ENCODE peak calls at places on chromosomes 4 and X, in eight cellular contexts. C is CD8-positive, alpha-beta T cell; X is NCI-H2171 treated with DMSO at 0.1 percent for 48 hours; A is NCI-H1092 treated with DMSO at 0.1 percent for 48 hours; G is nephron progenitor cell; T is choroid plexus epithelial cell; V is GM04504; K is brain microvascular endothelial cell. D is an unnamed sample.

GRCh38 chr4:19944806-19945205 is 306.9 kb upstream of the SLIT2 start:
- DNase-seq in C (no peak), X (no peak), A (peak), G (no peak), T (no peak), V (no peak), K (no peak), D (no peak)

GRCh38 chr4:42865572-42866189 is 26.8 kb upstream of the GRXCR1 start:
- DNase-seq in C (peak), X (peak), A (peak), G (peak), T (peak), V (peak), K (peak), D (peak)

GRCh38 chrX:129737921-129738320 is 858 bp upstream of the XPNPEP2 start:
- DNase-seq in C (no peak), X (no peak), A (no peak), G (no peak), T (peak), V (no peak), K (peak), D (no peak)

GRCh38 chr4:96164814-96165351 is 325.0 kb downstream of the PDHA2 start:
- DNase-seq in C (no peak), X (no peak), A (no peak), G (no peak), T (peak), V (no peak), K (peak), D (peak)

GRCh38 chrX:7759832-7760231 is 83.1 kb upstream of the VCX start:
- DNase-seq in C (no peak), X (no peak), A (no peak), G (no peak), T (no peak), V (no peak), K (no peak), D (no peak)

GRCh38 chr4:114601304-114602052 is 2.9 kb downstream of the UGT8 start:
- DNase-seq in C (no peak), X (no peak), A (no peak), G (no peak), T (no peak), V (no peak), K (no peak), D (peak)

GRCh38 chr4:81747242-81747930 is 275.7 kb upstream of the RASGEF1B start:
- DNase-seq in C (no peak), X (no peak), A (no peak), G (no peak), T (no peak), V (no peak), K (no peak), D (no peak)

GRCh38 chrX:19514791-19515614 is at the start of gene MAP3K15:
- DNase-seq in C (no peak), X (peak), A (peak), G (peak), T (no peak), V (no peak), K (no peak), D (no peak)

GRCh38 chrX:122512561-122513072 is 671.5 kb upstream of the GRIA3 start:
- DNase-seq in C (no peak), X (no peak), A (no peak), G (no peak), T (peak), V (no peak), K (no peak), D (no peak)

GRCh38 chrX:34629572-34629971 is 27.5 kb downstream of the TMEM47 start:
- DNase-seq in C (no peak), X (no peak), A (no peak), G (no peak), T (no peak), V (peak), K (no peak), D (no peak)

GRCh38 chr4:36283912-36284465 is 2.6 kb downstream of the DTHD1 start:
- DNase-seq in C (no peak), X (no peak), A (no peak), G (no peak), T (no peak), V (no peak), K (no peak), D (peak)

GRCh38 chr4:176920694-176921093 is 128.0 kb upstream of the VEGFC start:
- DNase-seq in C (no peak), X (no peak), A (no peak), G (no peak), T (peak), V (no peak), K (peak), D (no peak)

GRCh38 chrX:50211510-50211909 is 6.9 kb downstream of the CCNB3 start:
- DNase-seq in C (no peak), X (peak), A (no peak), G (no peak), T (peak), V (no peak), K (peak), D (peak)

GRCh38 chrX:55326985-55327384 is 62.3 kb upstream of the PAGE3 start:
- DNase-seq in C (no peak), X (no peak), A (no peak), G (no peak), T (no peak), V (no peak), K (no peak), D (no peak)